ENCODE peak calls at places on chromosomes 4 and X, in four cellular contexts. P, K, T and Q are unnamed samples.

GRCh38 chr4:66574145-66574978 is 904.1 kb upstream of the EPHA5 start:
- DNase-seq in P (no peak), K (peak; percentile 31), T (no peak), Q (peak; percentile 65)

GRCh38 chr4:23631255-23631950 is 258.4 kb downstream of the PPARGC1A start:
- DNase-seq in P (no peak), K (peak; percentile 28), T (peak; percentile 52), Q (no peak)

GRCh38 chrX:134144231-134144630 is 92.8 kb upstream of the CCDC160 start:
- DNase-seq in P (no peak), K (no peak), T (peak; percentile 18), Q (peak; percentile 1)

GRCh38 chrX:79601336-79602131 is 234.4 kb upstream of the ITM2A start:
- DNase-seq in P (no peak), K (no peak), T (no peak), Q (no peak)

GRCh38 chrX:84453351-84454246 is 48.7 kb downstream of the HDX start:
- DNase-seq in P (no peak), K (no peak), T (no peak), Q (no peak)

GRCh38 chr4:121749225-121749624 is 15.7 kb downstream of the SMIM43 start:
- DNase-seq in P (no peak), K (peak; percentile 92), T (no peak), Q (no peak)

GRCh38 chrX:40158036-40158706 is 60.4 kb upstream of the BCOR start:
- DNase-seq in P (no peak), K (peak; percentile 68), T (peak; percentile 34), Q (peak; percentile 17)

GRCh38 chrX:1153940-1154339 is 58.5 kb downstream of the CRLF2 start:
- DNase-seq in P (no peak), K (no peak), T (peak; percentile 34), Q (no peak)

GRCh38 chr4:71566856-71567255 is 217.0 kb downstream of the GC start:
- DNase-seq in P (no peak), K (no peak), T (peak; percentile 71), Q (no peak)

GRCh38 chrX:12447448-12448154 is 309.3 kb downstream of the FRMPD4 start:
- DNase-seq in P (no peak), K (no peak), T (no peak), Q (peak; percentile 95)

GRCh38 chr4:148059617-148060180 is 327.8 kb downstream of the ARHGAP10 start:
- DNase-seq in P (no peak), K (no peak), T (no peak), Q (no peak)

GRCh38 chr4:97984545-97985131 is 158.6 kb downstream of the STPG2 start:
- DNase-seq in P (no peak), K (no peak), T (peak; percentile 35), Q (no peak)

GRCh38 chr4:179797718-179798117 is 2355.5 kb upstream of the AGA start:
- DNase-seq in P (no peak), K (no peak), T (no peak), Q (no peak)

GRCh38 chr4:72743078-72743477 is 174.1 kb upstream of the ADAMTS3 start:
- DNase-seq in P (no peak), K (no peak), T (no peak), Q (no peak)

GRCh38 chr4:101119141-101119540 is 228.2 kb downstream of the PPP3CA start:
- DNase-seq in P (no peak), K (no peak), T (no peak), Q (no peak)

GRCh38 chr4:101114936-101115372 is 232.4 kb downstream of the PPP3CA start:
- DNase-seq in P (peak; percentile 39), K (peak; percentile 30), T (peak; percentile 97), Q (peak; percentile 83)

GRCh38 chr4:101118641-101119040 is 228.7 kb downstream of the PPP3CA start:
- DNase-seq in P (no peak), K (no peak), T (no peak), Q (no peak)

DNA sequence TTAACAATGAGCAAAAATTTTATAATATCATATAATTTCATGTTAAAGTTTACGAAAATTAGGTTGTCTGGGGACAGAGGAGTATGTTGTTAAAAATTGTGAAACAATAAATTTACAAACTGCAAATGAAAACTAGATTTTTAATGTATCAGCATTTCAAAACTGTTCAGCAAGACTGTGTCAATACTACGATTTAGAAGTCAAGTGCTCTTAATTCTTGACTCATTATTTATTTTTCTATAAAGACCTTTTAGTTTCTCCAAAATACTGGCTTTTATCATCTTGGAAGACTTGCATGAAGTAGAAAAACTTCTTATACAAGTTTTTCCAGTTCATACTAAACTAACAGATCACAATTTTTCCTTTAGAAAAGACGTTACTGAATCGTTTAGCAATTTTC is 231.5 kb downstream of the PPP3CA start:
- DNase-seq in P (no peak), K (no peak), T (no peak), Q (no peak)
- H3K4me2 ChIP-seq in P (no peak overlapping the region), K (no peak overlapping the region), T (no peak overlapping the region), Q (no peak overlapping the region)

GRCh38 chrX:110182865-110183264 is 135.0 kb downstream of the AMMECR1 start:
- DNase-seq in P (no peak), K (no peak), T (no peak), Q (no peak)
- H2AK5ac ChIP-seq in P (no peak overlapping the region), K (no peak overlapping the region), T (no peak overlapping the region), Q (no peak overlapping the region)

DNA sequence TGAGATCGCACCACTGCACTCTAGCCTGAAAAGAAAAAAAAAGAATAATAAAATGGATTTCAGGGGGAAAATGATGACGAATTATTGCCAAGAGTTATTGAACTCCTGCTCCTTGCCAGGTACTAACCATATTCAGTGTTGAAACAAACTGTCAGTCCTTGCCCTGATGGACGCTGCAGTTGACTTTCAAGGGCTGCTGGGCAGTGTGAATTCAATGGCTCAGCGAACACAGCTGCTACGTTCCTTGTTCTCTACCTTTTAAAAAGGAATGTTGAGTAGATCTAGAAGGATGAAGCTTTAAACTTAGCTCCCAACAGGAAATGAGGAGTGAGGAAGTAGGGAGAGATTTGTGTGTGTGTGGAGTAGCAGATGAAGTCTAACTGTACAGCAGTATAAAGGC is 2.7 kb downstream of the LIMCH1 start:
- DNase-seq in P (no peak), K (no peak), T (no peak), Q (no peak)
- H3K4me2 ChIP-seq in P (no peak overlapping the region), K (no peak overlapping the region), T (no peak overlapping the region), Q (no peak overlapping the region)

GRCh38 chr4:53592686-53593641 is 1.7 kb upstream of the LNX1 start:
- DNase-seq in P (no peak), K (peak; percentile 87), T (peak; percentile 93), Q (no peak)

GRCh38 chr4:53592128-53592527 is 842 bp upstream of the LNX1 start:
- DNase-seq in P (no peak), K (peak; percentile 35), T (peak; percentile 58), Q (peak; percentile 13)

GRCh38 chr4:53589511-53589910 is 1.8 kb downstream of the LNX1 start:
- DNase-seq in P (no peak), K (no peak), T (no peak), Q (no peak)

GRCh38 chr4:53593765-53594164 is 2.5 kb upstream of the LNX1 start:
- DNase-seq in P (no peak), K (no peak), T (no peak), Q (no peak)

DNA sequence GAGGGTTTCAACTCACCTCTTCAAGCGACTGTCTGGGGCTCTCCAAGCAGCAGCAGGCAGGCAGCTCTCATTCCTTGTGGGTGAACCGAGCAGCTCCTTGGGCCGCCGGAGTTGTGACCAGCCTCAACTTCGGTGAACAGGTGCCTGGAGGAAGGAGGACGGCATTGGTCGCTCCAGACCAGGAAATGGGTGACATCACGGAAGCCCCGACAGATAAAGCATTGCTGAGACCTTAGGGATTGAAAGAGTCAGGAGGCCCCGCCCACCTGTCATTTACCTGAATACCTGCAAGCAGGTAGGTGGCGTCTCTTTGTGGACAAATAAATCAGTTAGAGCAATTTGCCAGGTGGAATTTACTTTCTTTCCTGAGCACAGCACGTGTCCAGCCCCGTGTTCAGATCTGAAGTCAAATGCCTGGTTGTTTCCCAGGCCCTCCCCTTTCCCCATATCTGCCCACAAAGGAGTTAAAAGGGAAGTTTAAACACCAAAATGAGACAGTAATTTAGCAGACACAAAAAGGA is at the start of gene LNX1:
- DNase-seq in P (no peak), K (peak; percentile 96), T (peak; percentile 95), Q (no peak)
- H2AK5ac ChIP-seq in P (no peak within 1 kb of the TSS), K (no peak within 1 kb of the TSS), T (no peak within 1 kb of the TSS), Q (peak within 1 kb of the TSS; percentile 6)

DNA sequence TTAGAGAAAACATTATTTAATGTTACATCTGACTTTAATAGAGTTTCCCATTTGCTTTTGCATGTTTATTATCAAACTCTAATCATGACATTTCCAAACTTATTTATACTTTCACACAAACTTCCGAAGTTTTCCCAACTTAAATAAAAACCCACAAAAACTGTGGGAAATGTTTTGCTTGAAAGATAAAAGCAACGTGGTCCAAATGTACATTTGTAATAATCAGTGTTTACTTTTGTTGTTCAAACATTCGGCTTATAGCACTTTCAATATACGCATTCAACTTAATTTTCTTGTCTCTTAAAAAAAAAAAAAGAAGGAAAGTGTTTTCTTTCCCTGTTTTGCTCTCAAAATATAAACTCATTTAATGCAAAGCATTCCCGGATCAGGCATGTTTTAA is 51.0 kb downstream of the STX18 start:
- DNase-seq in P (no peak), K (no peak), T (no peak), Q (no peak)
- H3K4me2 ChIP-seq in P (no peak overlapping the region), K (no peak overlapping the region), T (no peak overlapping the region), Q (no peak overlapping the region)

DNA sequence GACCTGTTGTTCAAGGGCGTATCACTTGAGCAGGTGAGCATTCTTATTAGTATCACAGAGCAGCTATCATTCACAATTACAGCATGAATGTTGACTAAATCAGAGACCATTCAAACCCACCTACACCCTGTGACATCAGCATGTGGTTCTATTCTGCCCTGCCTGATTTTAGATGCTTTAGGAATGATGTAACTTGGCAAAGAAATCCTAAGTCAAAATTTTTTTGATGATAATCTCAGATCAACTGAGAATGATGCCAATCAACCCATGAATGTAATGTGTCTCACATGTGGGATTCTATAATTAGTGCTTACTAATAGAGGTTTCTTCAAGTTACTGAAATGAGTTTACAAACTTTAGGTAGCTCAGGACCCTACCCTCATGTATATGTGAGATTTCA is 13.4 kb upstream of the CHIC2 start:
- DNase-seq in P (no peak), K (no peak), T (no peak), Q (peak; percentile 60)
- H2AK5ac ChIP-seq in P (no peak overlapping the region), K (no peak overlapping the region), T (no peak overlapping the region), Q (peak overlapping the region; percentile 74)